ENCODE peak calls at places on chromosomes 2 and 18, in seven cellular contexts. R is activated T-helper 9 cell treated with anti-CD3 and anti-CD28 coated beads, Interleukin-2, amount 50 U/mL, for 16 hours; Z is T-helper 1 cell; K is A549; Y is activated CD4-positive, alpha-beta T cell treated with anti-CD3 and anti-CD28 coated beads, Interleukin-2, amount 50 U/mL, for 4 hours; U is neuronal stem cell; V is bronchial epithelial cell. G is an unnamed sample.

GRCh38 chr18:55289048-55289447 is 298.9 kb downstream of the TCF4 start:
- DNase-seq in V (no peak), Y (no peak), Z (no peak), U (no peak), K (no peak), R (no peak), G (no peak)

GRCh38 chr18:8661754-8662573 is 43.4 kb upstream of the MTCL1 start:
- DNase-seq in U (peak), V (peak), K (peak), R (no peak), Y (no peak), Z (no peak), G (no peak)

GRCh38 chr18:45449761-45450227 is 165.5 kb upstream of the SLC14A2 start:
- DNase-seq in U (no peak), Z (no peak), K (no peak), R (no peak), Y (no peak), V (no peak), G (no peak)

GRCh38 chr2:101844055-101844635 is 146.6 kb downstream of the MAP4K4 start:
- DNase-seq in K (no peak), V (peak), U (no peak), R (no peak), Y (no peak), Z (no peak), G (peak)

GRCh38 chr2:128775064-128775347 is 456.3 kb upstream of the HS6ST1 start:
- DNase-seq in V (no peak), Y (no peak), R (no peak), Z (no peak), U (no peak), K (no peak), G (no peak)

GRCh38 chr2:69960821-69961220 is 610 bp downstream of the ASPRV1 start:
- DNase-seq in Y (no peak), V (no peak), Z (no peak), K (no peak), R (no peak), U (no peak), G (no peak)

GRCh38 chr18:71322201-71322600 is 1033.4 kb downstream of the SOCS6 start:
- DNase-seq in Y (no peak), K (no peak), R (no peak), Z (no peak), U (no peak), V (no peak), G (no peak)

GRCh38 chr2:234881413-234882241 is 70.2 kb upstream of the SH3BP4 start:
- DNase-seq in U (peak), V (peak), R (peak), Z (no peak), Y (peak), K (peak), G (peak)

GRCh38 chr18:72942766-72943165 is 75.0 kb upstream of the NETO1 start:
- DNase-seq in K (no peak), Y (no peak), Z (no peak), U (no peak), R (no peak), V (peak), G (no peak)

GRCh38 chr18:53687002-53687401 is 537.5 kb downstream of the MBD2 start:
- DNase-seq in K (no peak), R (no peak), V (no peak), Y (no peak), U (no peak), Z (no peak), G (no peak)

GRCh38 chr2:51301376-51301775 is 269.4 kb upstream of the NRXN1 start:
- DNase-seq in Z (no peak), U (no peak), K (no peak), Y (no peak), R (no peak), V (no peak), G (no peak)

GRCh38 chr18:22169011-22169888 is at the start of gene GATA6:
- DNase-seq in V (peak), U (peak), K (peak), Y (no peak), R (no peak), Z (no peak), G (no peak)

GRCh38 chr2:25420820-25421237 is 79.1 kb upstream of the DNMT3A start:
- DNase-seq in Y (no peak), K (no peak), R (no peak), U (no peak), V (no peak), Z (no peak), G (no peak)

GRCh38 chr2:101967826-101968498 is 23.8 kb upstream of the IL1R2 start:
- DNase-seq in V (no peak), K (no peak), U (no peak), Z (no peak), Y (no peak), R (no peak), G (no peak)

GRCh38 chr18:34322365-34323289 is 97.9 kb upstream of the NOL4 start:
- DNase-seq in K (peak), U (peak), Y (no peak), Z (no peak), R (no peak), V (peak), G (peak)

GRCh38 chr2:19753314-19753713 is 148.5 kb downstream of the TTC32 start:
- DNase-seq in V (peak), K (no peak), Y (no peak), Z (no peak), R (no peak), U (no peak), G (no peak)

GRCh38 chr18:8367217-8367988 is 241.8 kb upstream of the RAB12 start:
- DNase-seq in V (peak), R (no peak), Y (no peak), U (peak), Z (no peak), K (peak), G (no peak)

GRCh38 chr2:157830696-157831570 is 45.2 kb downstream of the ACVR1 start:
- DNase-seq in Y (no peak), K (peak), V (peak), R (no peak), Z (no peak), U (no peak), G (peak)

GRCh38 chr2:137987011-137987410 is 22.7 kb downstream of the HNMT start:
- DNase-seq in Y (no peak), U (no peak), V (no peak), K (no peak), R (no peak), Z (no peak), G (no peak)

GRCh38 chr2:109372171-109372568 is 241.6 kb downstream of the SEPTIN10 start:
- DNase-seq in K (no peak), U (no peak), Z (no peak), R (no peak), Y (no peak), V (no peak), G (no peak)

GRCh38 chr2:187174582-187174981 is 273.5 kb downstream of the CALCRL start:
- DNase-seq in K (no peak), Y (no peak), U (no peak), R (no peak), V (no peak), Z (no peak), G (no peak)

GRCh38 chr2:231795525-231796327 is 9.5 kb downstream of the COPS7B start:
- DNase-seq in Y (no peak), U (no peak), V (peak), K (peak), Z (no peak), R (no peak), G (peak)